ENCODE peak calls at places on chromosome 20, in four cellular contexts. H, Z, O and R are unnamed samples.

GRCh38 chr20:49569403-49570115 is 1.6 kb upstream of the PTGIS start:
- DNase-seq in H (no peak), Z (no peak), O (no peak), R (no peak)

GRCh38 chr20:59044295-59044694 is 1.7 kb upstream of the PRELID3B start:
- DNase-seq in H (no peak), Z (no peak), O (no peak), R (no peak)

GRCh38 chr20:60249436-60249835 is 291.2 kb downstream of the CDH26 start:
- DNase-seq in H (no peak), Z (no peak), O (no peak), R (no peak)

GRCh38 chr20:51393566-51393965 is 149.0 kb downstream of the NFATC2 start:
- DNase-seq in H (no peak), Z (no peak), O (no peak), R (no peak)

GRCh38 chr20:43895235-43895634 is 19.4 kb upstream of the TOX2 start:
- DNase-seq in H (no peak), Z (no peak), O (no peak), R (no peak)

GRCh38 chr20:54093423-54094267 is 23.3 kb upstream of the BCAS1 start:
- DNase-seq in H (no peak), Z (no peak), O (peak; percentile 39), R (no peak)

GRCh38 chr20:22001886-22002285 is 296.4 kb downstream of the PAX1 start:
- DNase-seq in H (no peak), Z (no peak), O (no peak), R (no peak)

GRCh38 chr20:62554898-62555641 is 79.3 kb upstream of the GATA5 start:
- DNase-seq in H (no peak), Z (no peak), O (no peak), R (no peak)

GRCh38 chr20:51438136-51438535 is 104.4 kb downstream of the NFATC2 start:
- DNase-seq in H (no peak), Z (no peak), O (no peak), R (no peak)

GRCh38 chr20:58011947-58012610 is 216.4 kb downstream of the ANKRD60 start:
- DNase-seq in H (no peak), Z (no peak), O (no peak), R (no peak)

GRCh38 chr20:62929051-62929538 is 2.8 kb upstream of the DIDO1 start:
- DNase-seq in H (peak; percentile 47), Z (peak; percentile 57), O (no peak), R (no peak)

GRCh38 chr20:47795214-47795667 is 10.0 kb upstream of the SULF2 start:
- DNase-seq in H (no peak), Z (no peak), O (no peak), R (no peak)

GRCh38 chr20:50464026-50464724 is 46.0 kb upstream of the PTPN1 start:
- DNase-seq in H (peak; percentile 38), Z (peak; percentile 42), O (peak; percentile 44), R (peak; percentile 40)

GRCh38 chr20:42678895-42679294 is 510.8 kb downstream of the PTPRT start:
- DNase-seq in H (no peak), Z (no peak), O (no peak), R (no peak)

GRCh38 chr20:2751347-2751867 is 49.0 kb downstream of the CPXM1 start:
- DNase-seq in H (no peak), Z (no peak), O (no peak), R (no peak)

GRCh38 chr20:35271073-35271882 is 6.6 kb downstream of the MMP24OS start:
- DNase-seq in H (no peak), Z (no peak), O (no peak), R (no peak)

GRCh38 chr20:9035129-9035528 is 33.8 kb upstream of the PLCB4 start:
- DNase-seq in H (no peak), Z (no peak), O (no peak), R (no peak)

GRCh38 chr20:38342196-38342595 is 4.1 kb upstream of the LBP start:
- DNase-seq in H (no peak), Z (no peak), O (no peak), R (no peak)

GRCh38 chr20:14657231-14657630 is 319.8 kb upstream of the FLRT3 start:
- DNase-seq in H (no peak), Z (no peak), O (no peak), R (no peak)

GRCh38 chr20:47540443-47541354 is 39.0 kb downstream of the NCOA3 start:
- DNase-seq in H (no peak), Z (no peak), O (no peak), R (no peak)